ENCODE peak calls at places on chromosomes 7 and 10, in ten cellular contexts. G is CD8-positive, alpha-beta memory T cell; Q is mesenchymal stem cell; C is dorsolateral prefrontal cortex; B is psoas muscle; D is AG04450; T is left lung; J is left ventricle myocardium inferior; H is breast epithelium; O is esophagus squamous epithelium. K is an unnamed sample.

GRCh38 chr10:61028861-61029361 is 84.9 kb upstream of the RHOBTB1 start:
- DNase-seq in O (no peak), H (no peak), J (no peak), B (no peak), G (no peak), D (peak), C (no peak), Q (peak), T (no peak), K (peak)

GRCh38 chr7:50268990-50269389 is 35.5 kb upstream of the IKZF1 start:
- DNase-seq in O (no peak), J (no peak), B (no peak), T (no peak), H (no peak), D (no peak), C (no peak), Q (no peak), G (no peak), K (no peak)

GRCh38 chr7:151632750-151633515 is 113.2 kb upstream of the RHEB start:
- DNase-seq in B (peak), J (peak), C (peak), O (peak), Q (peak), H (no peak), T (peak), G (peak), D (no peak), K (peak)

GRCh38 chr7:41820117-41820671 is 117.3 kb upstream of the INHBA start:
- DNase-seq in J (no peak), B (no peak), Q (no peak), T (no peak), D (no peak), O (no peak), C (no peak), G (no peak), H (no peak), K (no peak)

GRCh38 chr10:66925896-66926719 is at the start of gene LRRTM3:
- DNase-seq in G (no peak), D (peak), O (no peak), C (peak), H (no peak), T (no peak), J (peak), B (no peak), Q (peak), K (peak)

GRCh38 chr7:20158684-20159083 is 58.5 kb downstream of the MACC1 start:
- DNase-seq in G (no peak), O (no peak), J (no peak), Q (no peak), C (no peak), H (no peak), B (no peak), T (no peak), D (no peak), K (no peak)

GRCh38 chr7:121633186-121633585 is 237.1 kb upstream of the FAM3C start:
- DNase-seq in H (no peak), O (no peak), T (no peak), J (no peak), G (no peak), Q (no peak), C (no peak), D (no peak), B (no peak), K (no peak)

GRCh38 chr7:155052982-155053381 is 17.1 kb upstream of the HTR5A start:
- DNase-seq in O (no peak), J (no peak), G (no peak), T (no peak), Q (no peak), C (no peak), D (no peak), H (no peak), B (no peak), K (no peak)

GRCh38 chr7:55161154-55161687 is 142.4 kb downstream of the EGFR start:
- DNase-seq in B (no peak), O (no peak), Q (no peak), C (no peak), G (no peak), D (no peak), J (no peak), H (no peak), T (no peak), K (no peak)

GRCh38 chr10:58291538-58292174 is 22.7 kb downstream of the CISD1 start:
- DNase-seq in H (no peak), O (no peak), T (no peak), G (peak), D (no peak), J (no peak), Q (peak), B (no peak), C (no peak), K (peak)

GRCh38 chr7:132377043-132377442 is 199.2 kb downstream of the PLXNA4 start:
- DNase-seq in J (no peak), H (no peak), D (no peak), Q (no peak), B (no peak), T (no peak), C (no peak), O (no peak), G (no peak), K (no peak)
- H3K27ac ChIP-seq in J (peak), H (no peak), D (no peak), Q (no peak), B (no peak), T (no peak), C (no peak), O (no peak), G (no peak), K (no peak)

GRCh38 chr10:21993360-21994001 is 10.0 kb downstream of the DNAJC1 start:
- DNase-seq in D (no peak), J (no peak), C (no peak), Q (peak), G (peak), O (no peak), T (no peak), B (no peak), H (no peak), K (no peak)
- H3K27ac ChIP-seq in D (no peak), J (no peak), C (no peak), Q (no peak), G (no peak), O (no peak), T (no peak), B (no peak), H (no peak), K (no peak)

DNA sequence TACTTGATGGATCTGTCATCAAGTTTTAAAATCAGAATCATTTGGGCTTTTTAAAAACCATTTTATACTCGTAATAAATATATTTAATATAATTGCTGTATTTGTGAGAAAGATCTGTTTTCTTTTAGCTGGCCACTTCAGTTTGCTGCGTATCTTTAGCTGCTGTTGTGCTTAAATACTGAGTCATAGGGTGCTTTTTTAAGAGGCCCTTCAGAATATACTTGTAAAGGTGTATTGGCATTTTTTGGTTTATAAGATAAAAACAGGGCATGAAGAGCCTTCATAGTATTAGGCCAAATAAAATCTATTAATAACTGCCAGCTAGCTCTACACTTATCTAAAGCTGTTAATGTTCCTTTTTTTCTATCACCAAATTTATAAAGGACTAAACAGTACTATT is 43.8 kb downstream of the STK17A start:
- DNase-seq in C (no peak), G (no peak), Q (no peak), H (no peak), O (no peak), D (no peak), J (no peak), T (no peak), B (no peak), K (no peak)
- H3K27ac ChIP-seq in C (no peak), G (no peak), Q (no peak), H (no peak), O (no peak), D (no peak), J (peak), T (peak), B (no peak), K (no peak)

GRCh38 chr10:97500297-97500575 is 1.5 kb downstream of the UBTD1 start:
- DNase-seq in D (no peak), C (no peak), T (no peak), H (no peak), B (no peak), Q (no peak), O (no peak), J (no peak), G (no peak), K (no peak)

GRCh38 chr10:97506214-97506991 is 7.7 kb downstream of the UBTD1 start:
- DNase-seq in Q (no peak), T (no peak), D (no peak), C (no peak), H (no peak), G (no peak), J (no peak), O (no peak), B (no peak), K (no peak)

GRCh38 chr10:97505152-97505551 is 6.4 kb downstream of the UBTD1 start:
- DNase-seq in T (no peak), G (no peak), Q (no peak), C (no peak), O (no peak), J (no peak), D (no peak), B (no peak), H (no peak), K (no peak)

GRCh38 chr10:97502916-97503315 is 4.2 kb downstream of the UBTD1 start:
- DNase-seq in D (no peak), H (no peak), J (no peak), O (no peak), Q (no peak), G (no peak), C (no peak), B (no peak), T (no peak), K (no peak)

GRCh38 chr10:97503413-97503812 is 4.7 kb downstream of the UBTD1 start:
- DNase-seq in O (no peak), B (peak), T (no peak), D (no peak), H (no peak), C (no peak), Q (no peak), G (no peak), J (peak), K (no peak)
- H3K27ac ChIP-seq in O (no peak), B (peak), T (no peak), D (peak), H (no peak), C (no peak), Q (no peak), G (no peak), J (peak), K (no peak)

DNA sequence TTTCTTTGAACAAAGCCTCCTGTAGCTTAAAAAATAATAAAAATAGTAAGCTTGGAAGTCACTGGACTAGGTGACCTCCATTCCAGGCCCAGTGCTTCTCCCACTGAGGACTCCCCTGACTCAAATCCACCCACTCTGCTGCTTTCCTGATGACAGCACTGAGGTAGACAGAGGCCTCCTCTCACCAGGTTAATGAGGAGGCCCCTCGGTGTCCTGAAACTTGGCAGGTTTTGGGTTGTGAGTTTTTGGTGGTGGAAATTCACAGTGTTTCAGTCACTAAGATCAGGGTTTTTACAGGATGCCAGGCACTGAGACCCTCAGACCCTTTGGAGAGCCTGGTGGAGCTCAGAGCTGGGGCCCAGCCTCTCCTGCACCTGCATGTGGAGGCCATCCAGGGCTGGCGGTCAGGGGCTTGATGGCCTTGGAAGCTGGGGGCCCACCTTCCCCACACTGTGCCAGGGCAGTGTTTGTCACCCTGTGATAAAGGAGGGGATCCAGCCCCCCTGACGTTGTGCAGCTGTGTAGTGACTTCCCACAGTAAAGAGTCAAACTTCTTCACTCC is 19.1 kb downstream of the TSPAN14 start:
- DNase-seq in C (no peak), T (no peak), G (no peak), H (no peak), Q (no peak), D (no peak), J (no peak), B (no peak), O (no peak), K (no peak)
- H3K27ac ChIP-seq in C (peak), T (peak), G (peak), H (peak), Q (peak), D (peak), J (peak), B (peak), O (peak), K (peak)

DNA sequence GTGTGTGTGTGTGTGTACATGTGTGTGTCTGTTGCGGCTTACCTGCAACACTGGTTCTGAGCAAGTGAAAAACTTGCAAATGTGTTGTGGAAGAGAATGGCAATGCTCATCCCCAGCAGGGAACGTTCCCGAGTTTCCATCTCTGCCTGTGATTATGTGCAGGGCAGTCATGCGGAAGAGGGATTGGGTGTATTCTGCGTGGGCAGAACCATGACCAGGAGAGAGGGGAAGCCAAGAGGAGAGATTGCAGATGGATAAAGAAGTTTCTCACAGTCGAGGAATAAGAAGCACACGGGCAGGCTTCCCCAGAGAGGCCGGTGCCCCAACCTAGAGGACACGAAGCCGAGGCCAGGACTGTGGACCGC is 99.9 kb downstream of the CTBP2 start:
- DNase-seq in T (no peak), C (no peak), D (no peak), B (no peak), G (no peak), Q (no peak), O (no peak), H (no peak), J (no peak), K (peak)
- H3K27ac ChIP-seq in T (peak), C (peak), D (peak), B (peak), G (no peak), Q (peak), O (peak), H (peak), J (peak), K (peak)

GRCh38 chr10:125134916-125135770 is 25.2 kb downstream of the CTBP2 start:
- DNase-seq in H (peak), Q (no peak), B (no peak), J (no peak), G (no peak), C (no peak), T (no peak), O (no peak), D (no peak), K (no peak)

GRCh38 chr10:125134483-125134848 is 25.9 kb downstream of the CTBP2 start:
- DNase-seq in Q (no peak), B (no peak), O (no peak), C (no peak), T (no peak), H (peak), D (no peak), G (no peak), J (no peak), K (no peak)

GRCh38 chr10:125135771-125136035 is 24.7 kb downstream of the CTBP2 start:
- DNase-seq in D (no peak), Q (no peak), J (no peak), B (no peak), O (no peak), G (no peak), H (peak), C (no peak), T (no peak), K (no peak)

GRCh38 chr10:125132331-125132730 is 28.0 kb downstream of the CTBP2 start:
- DNase-seq in D (no peak), J (no peak), Q (peak), G (no peak), O (no peak), C (no peak), H (peak), T (no peak), B (no peak), K (no peak)

GRCh38 chr10:125133706-125134482 is 26.5 kb downstream of the CTBP2 start:
- DNase-seq in Q (no peak), T (no peak), J (no peak), B (no peak), O (no peak), D (no peak), C (no peak), G (no peak), H (peak), K (no peak)
- H3K27ac ChIP-seq in Q (no peak), T (no peak), J (no peak), B (peak), O (no peak), D (no peak), C (no peak), G (no peak), H (no peak), K (no peak)

DNA sequence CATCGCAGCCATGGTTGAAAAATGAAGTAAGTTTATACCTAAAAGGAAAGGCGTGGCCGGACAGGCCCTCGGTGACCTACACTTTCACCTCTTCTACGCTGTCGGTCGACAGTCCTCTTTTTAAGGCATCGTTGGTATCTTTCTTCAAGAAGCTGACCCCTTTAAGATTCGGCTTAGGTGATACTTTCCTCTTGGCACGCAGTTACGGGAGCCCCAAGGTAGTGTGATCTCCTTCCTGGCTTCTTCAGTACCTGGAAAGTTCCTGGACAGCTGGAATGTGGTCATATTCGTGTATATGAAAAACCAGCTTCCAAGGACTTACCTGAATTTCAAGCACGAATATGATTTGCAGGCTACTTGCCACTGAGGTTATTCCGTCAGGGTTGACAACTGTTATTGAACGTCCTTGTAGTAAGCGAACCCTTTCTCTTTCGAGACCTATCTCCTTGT is 885 bp upstream of the SYPL1 start:
- DNase-seq in G (no peak), J (no peak), T (no peak), H (no peak), O (no peak), B (no peak), Q (no peak), D (no peak), C (no peak), K (no peak)
- H3K27ac ChIP-seq in G (peak), J (peak), T (peak), H (peak), O (peak), B (peak), Q (no peak), D (peak), C (peak), K (no peak)